ENCODE peak calls at places on chromosomes 12 and 14, in four cellular contexts. One of them, this sample, is unnamed.

GRCh38 chr14:102485693-102486512 is 23.7 kb downstream of the ANKRD9 start:
- DNase-seq in K562: no peak
- DNase-seq in endothelial cell of umbilical vein: no peak
- DNase-seq in NB4: no peak
- DNase-seq in this sample: no peak

GRCh38 chr14:59146941-59147470 is 41.5 kb upstream of the DAAM1 start:
- DNase-seq in K562: no peak
- DNase-seq in NB4: no peak
- DNase-seq in endothelial cell of umbilical vein: no peak
- DNase-seq in this sample: no peak

GRCh38 chr14:38042356-38042755 is 165.3 kb upstream of the SSTR1 start:
- DNase-seq in NB4: no peak
- DNase-seq in K562: no peak
- DNase-seq in endothelial cell of umbilical vein: peak
- DNase-seq in this sample: peak

GRCh38 chr12:78473136-78473535 is 391.4 kb upstream of the SYT1 start:
- DNase-seq in endothelial cell of umbilical vein: peak
- DNase-seq in K562: no peak
- DNase-seq in NB4: no peak
- DNase-seq in this sample: no peak

GRCh38 chr12:77102691-77103090 is 37.3 kb upstream of the E2F7 start:
- DNase-seq in K562: no peak
- DNase-seq in NB4: no peak
- DNase-seq in endothelial cell of umbilical vein: peak
- DNase-seq in this sample: no peak

GRCh38 chr14:80636071-80636470 is 305.5 kb downstream of the CEP128 start:
- DNase-seq in NB4: peak
- DNase-seq in endothelial cell of umbilical vein: no peak
- DNase-seq in K562: no peak
- DNase-seq in this sample: no peak

GRCh38 chr14:71733210-71733883 is 198.9 kb upstream of the RGS6 start:
- DNase-seq in NB4: no peak
- DNase-seq in endothelial cell of umbilical vein: no peak
- DNase-seq in K562: no peak
- DNase-seq in this sample: no peak

GRCh38 chr14:86166541-86166940 is 636.6 kb downstream of the FLRT2 start:
- DNase-seq in K562: no peak
- DNase-seq in NB4: no peak
- DNase-seq in endothelial cell of umbilical vein: no peak
- DNase-seq in this sample: no peak

GRCh38 chr12:3035815-3036702 is 41.1 kb upstream of the TSPAN9 start:
- DNase-seq in endothelial cell of umbilical vein: peak
- DNase-seq in K562: no peak
- DNase-seq in NB4: peak
- DNase-seq in this sample: no peak

GRCh38 chr14:51593397-51593796 is 58.3 kb upstream of the FRMD6 start:
- DNase-seq in K562: no peak
- DNase-seq in endothelial cell of umbilical vein: no peak
- DNase-seq in NB4: no peak
- DNase-seq in this sample: no peak

GRCh38 chr12:65123435-65124063 is 2.4 kb upstream of the WIF1 start:
- DNase-seq in endothelial cell of umbilical vein: peak
- DNase-seq in NB4: peak
- DNase-seq in K562: no peak
- DNase-seq in this sample: no peak

GRCh38 chr14:57057803-57058202 is 210.9 kb downstream of the EXOC5 start:
- DNase-seq in endothelial cell of umbilical vein: no peak
- DNase-seq in K562: no peak
- DNase-seq in NB4: no peak
- DNase-seq in this sample: no peak

GRCh38 chr12:26853303-26854027 is 20.5 kb upstream of the ITPR2 start:
- DNase-seq in K562: peak
- DNase-seq in endothelial cell of umbilical vein: peak
- DNase-seq in NB4: peak
- DNase-seq in this sample: peak

GRCh38 chr12:66965613-66966012 is 286.7 kb upstream of the GRIP1 start:
- DNase-seq in endothelial cell of umbilical vein: no peak
- DNase-seq in NB4: no peak
- DNase-seq in K562: no peak
- DNase-seq in this sample: no peak

GRCh38 chr12:51848843-51849735 is 571 bp upstream of the FIGNL2 start:
- DNase-seq in K562: peak
- DNase-seq in NB4: no peak
- DNase-seq in endothelial cell of umbilical vein: peak
- DNase-seq in this sample: no peak

GRCh38 chr12:49188916-49189367 is at the start of gene TUBA1A:
- DNase-seq in K562: peak
- DNase-seq in NB4: peak
- DNase-seq in endothelial cell of umbilical vein: peak
- DNase-seq in this sample: peak

GRCh38 chr14:77119852-77120251 is 21.7 kb downstream of the ZDHHC22 start:
- DNase-seq in NB4: no peak
- DNase-seq in endothelial cell of umbilical vein: no peak
- DNase-seq in K562: no peak
- DNase-seq in this sample: no peak
- TF ChIP-seq MYC in NB4: no peak
- TF ChIP-seq MYC in endothelial cell of umbilical vein: no peak
- TF ChIP-seq MYC in K562: no peak
- TF ChIP-seq MYC in this sample: no peak

GRCh38 chr14:26982071-26982470 is 384.2 kb upstream of the NOVA1 start:
- DNase-seq in endothelial cell of umbilical vein: no peak
- DNase-seq in NB4: no peak
- DNase-seq in K562: no peak
- DNase-seq in this sample: no peak
- TF ChIP-seq MYC in endothelial cell of umbilical vein: no peak
- TF ChIP-seq MYC in NB4: no peak
- TF ChIP-seq MYC in K562: no peak
- TF ChIP-seq MYC in this sample: no peak

DNA sequence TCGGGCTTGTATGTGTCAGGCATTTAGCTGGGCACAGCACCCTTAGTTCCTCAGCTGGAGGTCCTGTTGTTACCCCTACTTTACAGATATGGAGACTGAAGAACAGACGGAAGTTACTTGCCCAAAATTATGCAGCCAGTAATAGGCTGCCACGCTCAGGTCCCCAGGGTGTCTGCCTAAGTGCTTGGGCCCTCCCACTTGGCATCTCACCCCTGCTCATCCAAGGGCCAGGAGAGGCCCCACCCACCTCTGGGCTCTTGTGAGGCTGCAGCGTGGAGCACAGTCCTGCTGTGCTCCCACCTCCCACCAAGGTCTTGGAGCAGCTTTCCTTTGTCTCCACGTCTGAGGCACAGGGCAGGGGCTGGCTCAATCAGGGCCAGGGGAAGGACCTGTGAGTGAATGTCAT is 64.6 kb downstream of the BEGAIN start:
- DNase-seq in endothelial cell of umbilical vein: no peak
- DNase-seq in K562: no peak
- DNase-seq in NB4: no peak
- DNase-seq in this sample: no peak
- TF ChIP-seq MYC in endothelial cell of umbilical vein: no peak
- TF ChIP-seq MYC in K562: no peak
- TF ChIP-seq MYC in NB4: no peak
- TF ChIP-seq MYC in this sample: no peak

GRCh38 chr12:64104376-64104775 is 117.7 kb downstream of the KICS2 start:
- DNase-seq in K562: no peak
- DNase-seq in NB4: no peak
- DNase-seq in endothelial cell of umbilical vein: no peak
- DNase-seq in this sample: no peak
- TF ChIP-seq MYC in K562: no peak
- TF ChIP-seq MYC in NB4: no peak
- TF ChIP-seq MYC in endothelial cell of umbilical vein: no peak
- TF ChIP-seq MYC in this sample: no peak

GRCh38 chr12:32198555-32198954 is 91.9 kb downstream of the BICD1 start:
- DNase-seq in NB4: no peak
- DNase-seq in endothelial cell of umbilical vein: peak
- DNase-seq in K562: no peak
- DNase-seq in this sample: no peak

GRCh38 chr12:32201096-32201495 is 94.4 kb downstream of the BICD1 start:
- DNase-seq in K562: no peak
- DNase-seq in NB4: no peak
- DNase-seq in endothelial cell of umbilical vein: no peak
- DNase-seq in this sample: no peak

GRCh38 chr12:32197421-32197820 is 90.8 kb downstream of the BICD1 start:
- DNase-seq in NB4: no peak
- DNase-seq in endothelial cell of umbilical vein: no peak
- DNase-seq in K562: no peak
- DNase-seq in this sample: no peak

GRCh38 chr12:32196250-32197198 is 89.9 kb downstream of the BICD1 start:
- DNase-seq in NB4: no peak
- DNase-seq in endothelial cell of umbilical vein: no peak
- DNase-seq in K562: no peak
- DNase-seq in this sample: no peak

GRCh38 chr12:32201996-32202395 is 95.3 kb downstream of the BICD1 start:
- DNase-seq in endothelial cell of umbilical vein: peak
- DNase-seq in NB4: no peak
- DNase-seq in K562: no peak
- DNase-seq in this sample: no peak
- TF ChIP-seq MYC in endothelial cell of umbilical vein: no peak
- TF ChIP-seq MYC in NB4: no peak
- TF ChIP-seq MYC in K562: no peak
- TF ChIP-seq MYC in this sample: no peak

GRCh38 chr12:125386652-125387051 is 321.4 kb downstream of the AACS start:
- DNase-seq in NB4: no peak
- DNase-seq in endothelial cell of umbilical vein: no peak
- DNase-seq in K562: no peak
- DNase-seq in this sample: no peak
- TF ChIP-seq MYC in NB4: no peak
- TF ChIP-seq MYC in endothelial cell of umbilical vein: no peak
- TF ChIP-seq MYC in K562: no peak
- TF ChIP-seq MYC in this sample: no peak

This sample was measured in A549.